ENCODE peak calls at places on chromosomes 12 and 14, in five cellular contexts. A, M, C, W and Q are unnamed samples. For H3K4me1, the result is how much of the 10 kb centered on the place peaks cover.

GRCh38 chr12:5369298-5369697 is 62.6 kb upstream of the NTF3 start:
- DNase-seq in A (no peak), C (no peak), W (no peak), M (no peak), Q (no peak)

GRCh38 chr12:25692115-25693035 is 139.3 kb upstream of the LMNTD1 start:
- DNase-seq in M (no peak), W (no peak), A (no peak), C (no peak), Q (no peak)

GRCh38 chr12:70609739-70610491 is 27.3 kb downstream of the PTPRB start:
- DNase-seq in W (peak), C (no peak), A (peak), M (no peak), Q (peak)

GRCh38 chr12:131927110-131928079 is 1.7 kb upstream of the PUS1 start:
- DNase-seq in W (no peak), M (no peak), A (peak), C (no peak), Q (peak)

GRCh38 chr14:60276347-60276746 is 27.3 kb downstream of the PPM1A start:
- DNase-seq in C (no peak), M (no peak), W (no peak), A (no peak), Q (no peak)

GRCh38 chr14:97025722-97026121 is 228.5 kb downstream of the VRK1 start:
- DNase-seq in A (no peak), M (no peak), W (no peak), C (no peak), Q (no peak)

GRCh38 chr12:131348226-131349010 is 362.5 kb upstream of the SFSWAP start:
- DNase-seq in M (no peak), C (no peak), W (no peak), A (no peak), Q (no peak)

GRCh38 chr12:68970951-68971350 is 38.0 kb upstream of the CPM start:
- DNase-seq in M (no peak), A (no peak), W (no peak), C (no peak), Q (no peak)

GRCh38 chr12:130872179-130873096 is 572 bp downstream of the RAN start:
- DNase-seq in M (no peak), A (no peak), C (no peak), W (peak), Q (peak)

GRCh38 chr12:49603721-49604120 is 1.7 kb downstream of the FAM186B start:
- DNase-seq in M (no peak), A (no peak), W (no peak), C (no peak), Q (no peak)

GRCh38 chr12:65100140-65100539 is 21.0 kb downstream of the WIF1 start:
- DNase-seq in A (no peak), W (no peak), M (no peak), C (no peak), Q (no peak)

GRCh38 chr12:89306827-89307498 is 45.3 kb downstream of the DUSP6 start:
- DNase-seq in M (no peak), W (no peak), C (no peak), A (no peak), Q (no peak)

GRCh38 chr12:98470469-98471082 is 44.8 kb upstream of the TMPO start:
- DNase-seq in C (no peak), A (peak), M (no peak), W (no peak), Q (no peak)

GRCh38 chr14:54420478-54421116 is 20.6 kb downstream of the CNIH1 start:
- DNase-seq in W (peak), C (no peak), A (no peak), M (peak), Q (no peak)

GRCh38 chr12:126932156-126932555 is 1334.8 kb upstream of the TMEM132C start:
- DNase-seq in C (no peak), A (no peak), M (no peak), W (no peak), Q (no peak)

GRCh38 chr12:53538209-53538689 is 31.0 kb upstream of the NPFF start:
- DNase-seq in C (no peak), M (peak), W (peak), A (peak), Q (peak)

GRCh38 chr14:98994571-98994970 is 277.4 kb downstream of the BCL11B start:
- DNase-seq in A (no peak), W (no peak), C (no peak), M (no peak), Q (no peak)

GRCh38 chr14:89139404-89140247 is 277.4 kb downstream of the FOXN3 start:
- DNase-seq in A (no peak), M (no peak), W (no peak), C (no peak), Q (no peak)

GRCh38 chr12:29768372-29768771 is 15.4 kb downstream of the TMTC1 start:
- DNase-seq in W (no peak), A (no peak), C (no peak), M (no peak), Q (no peak)

GRCh38 chr12:122006186-122006926 is 15.3 kb upstream of the BCL7A start:
- DNase-seq in A (no peak), C (no peak), M (no peak), W (no peak), Q (no peak)

GRCh38 chr12:104399750-104400612 is 56.8 kb upstream of the CHST11 start:
- DNase-seq in W (no peak), A (no peak), M (no peak), C (no peak), Q (no peak)

GRCh38 chr14:75221797-75222196 is 45.4 kb upstream of the TMED10 start:
- DNase-seq in A (no peak), C (no peak), M (no peak), W (no peak), Q (no peak)

GRCh38 chr12:40063424-40063823 is 42.5 kb downstream of the SLC2A13 start:
- DNase-seq in M (no peak), A (no peak), C (no peak), W (no peak), Q (no peak)

GRCh38 chr14:59803052-59803451 is 67.5 kb downstream of the RTN1 start:
- DNase-seq in A (no peak), C (no peak), W (no peak), M (no peak), Q (no peak)

GRCh38 chr12:52238206-52238840 is 5.3 kb downstream of the KRT7 start:
- DNase-seq in C (no peak), A (no peak), M (no peak), W (peak), Q (peak)

GRCh38 chr12:124778411-124778810 is 85.3 kb downstream of the SCARB1 start:
- DNase-seq in C (no peak), M (no peak), W (no peak), A (no peak), Q (no peak)

GRCh38 chr12:13801543-13801942 is 179.9 kb downstream of the GRIN2B start:
- DNase-seq in C (no peak), W (no peak), M (no peak), A (no peak), Q (no peak)

GRCh38 chr14:51776102-51776894 is 84.1 kb upstream of the GNG2 start:
- DNase-seq in A (peak), M (peak), C (no peak), W (peak), Q (peak)

GRCh38 chr14:103250888-103251287 is 83.1 kb upstream of the EIF5 start:
- DNase-seq in C (no peak), A (no peak), W (peak), M (no peak), Q (no peak)

GRCh38 chr14:39843881-39844280 is 411.6 kb upstream of the FBXO33 start:
- DNase-seq in W (no peak), M (no peak), C (no peak), A (no peak), Q (no peak)

GRCh38 chr14:35362911-35363374 is 41.6 kb downstream of the NFKBIA start:
- DNase-seq in A (no peak), C (no peak), W (no peak), M (peak), Q (no peak)

GRCh38 chr14:61560323-61560722 is 135.0 kb upstream of the HIF1A start:
- DNase-seq in M (peak), C (no peak), W (peak), A (no peak), Q (no peak)

DNA sequence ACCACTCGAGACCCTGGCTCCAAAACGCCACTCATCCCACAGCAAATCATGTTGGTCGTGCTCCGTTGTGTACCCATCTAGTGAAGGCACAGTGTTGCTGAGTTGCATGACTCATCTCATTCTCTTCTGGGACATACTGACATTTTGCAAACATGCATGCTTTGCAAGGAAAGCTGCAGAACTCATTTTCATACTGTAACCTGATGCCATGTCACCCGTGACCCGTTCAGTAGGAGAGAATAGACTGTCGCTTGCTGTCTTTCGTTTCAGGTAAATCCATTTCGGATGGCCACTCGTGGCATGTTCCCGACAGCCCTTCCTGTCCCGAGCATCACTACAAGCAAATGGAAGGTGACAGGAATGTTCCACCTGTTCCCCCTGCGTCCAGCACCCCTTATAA is 78.2 kb downstream of the ESR2 start:
- DNase-seq in M (peak), W (no peak), A (no peak), C (no peak), Q (no peak)
- H3K27ac ChIP-seq in M (no peak), W (no peak), A (no peak), C (no peak), Q (no peak)

DNA sequence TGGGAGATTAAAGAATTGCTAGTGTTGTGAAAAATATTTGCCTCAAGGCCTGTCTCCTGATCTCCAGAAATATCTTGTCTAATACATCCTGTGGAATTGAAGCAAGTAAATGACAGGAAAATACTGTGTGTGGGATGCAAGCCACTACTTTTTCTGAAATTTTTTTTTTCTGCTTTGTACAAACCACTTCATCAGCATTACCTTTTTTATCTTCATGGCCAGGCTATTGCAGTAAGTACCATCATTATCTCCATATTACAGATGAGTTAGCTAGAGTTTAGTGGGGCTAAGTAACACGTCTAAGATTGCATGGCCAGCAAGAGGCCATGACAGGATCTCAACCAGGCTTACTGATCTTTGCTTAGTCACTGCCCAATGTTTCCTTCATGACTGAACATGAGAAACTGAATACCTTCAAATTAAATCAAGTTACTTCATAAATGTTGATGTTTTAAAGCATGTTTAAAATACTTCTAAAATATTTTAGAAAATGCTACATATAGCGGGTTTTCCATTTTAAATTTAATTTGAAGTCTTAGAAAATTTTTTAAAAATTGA is 273.7 kb downstream of the SLC6A15 start:
- DNase-seq in A (no peak), C (no peak), M (peak), W (no peak), Q (no peak)
- H3K4me1 ChIP-seq in A (under half), C (under half), M (under half), W (under half), Q (under half)

GRCh38 chr14:49620182-49621113 is at the start of the genes MGAT2 and RPL36AL:
- DNase-seq in C (peak), M (peak), A (peak), W (peak), Q (peak)
- TF ChIP-seq POLR2A in C (peak), M (peak), A (peak), W (peak), Q (peak)

GRCh38 chr12:73452672-73453469 is 1084.8 kb upstream of the ATXN7L3B start:
- DNase-seq in M (no peak), A (no peak), W (no peak), C (no peak), Q (no peak)
- H3K27ac ChIP-seq in M (no peak), A (no peak), W (no peak), C (no peak), Q (no peak)

GRCh38 chr12:2733493-2734252 is 61.1 kb upstream of the FKBP4 start:
- DNase-seq in A (no peak), W (peak), M (no peak), C (no peak), Q (no peak)

GRCh38 chr12:2737656-2738241 is 57.0 kb upstream of the FKBP4 start:
- DNase-seq in W (no peak), M (no peak), A (no peak), C (no peak), Q (no peak)

GRCh38 chr12:2732290-2732689 is 62.5 kb upstream of the FKBP4 start:
- DNase-seq in C (no peak), W (no peak), M (no peak), A (no peak), Q (no peak)
- H3K4me1 ChIP-seq in C (under half), W (under half), M (under half), A (under half), Q (under half)

DNA sequence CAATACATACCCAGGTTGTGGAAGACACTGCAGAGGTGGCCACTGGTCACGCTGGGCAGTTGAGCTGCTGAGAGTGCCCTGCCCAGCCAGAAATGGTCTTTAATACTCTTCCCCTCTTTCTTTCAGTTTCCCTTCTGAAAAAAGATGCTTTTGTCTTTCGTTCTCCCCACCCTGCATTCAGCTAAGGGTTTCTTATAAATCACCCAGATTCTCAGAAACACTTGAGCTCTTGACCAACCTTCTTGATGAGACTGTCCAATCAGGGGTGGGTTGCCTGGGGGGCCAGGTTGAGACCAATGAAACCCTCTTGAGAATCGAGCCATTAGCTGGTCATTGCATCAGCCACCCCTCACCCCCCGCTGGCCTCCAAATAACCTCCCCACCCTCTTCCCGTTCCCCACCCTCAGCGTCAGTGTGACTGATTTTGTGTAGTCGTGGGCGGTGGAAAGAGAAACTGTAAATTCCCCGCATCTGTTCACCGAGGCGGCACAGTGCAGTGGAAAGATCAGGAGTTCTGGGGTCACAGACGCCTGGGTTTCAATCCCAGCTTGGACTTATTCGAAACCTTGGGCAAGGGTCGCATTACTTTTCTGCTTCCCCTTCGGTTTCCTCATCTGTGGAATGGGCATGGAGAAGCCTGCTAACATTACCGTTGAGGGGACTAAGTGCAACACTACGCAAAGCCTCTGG is 52.3 kb downstream of the SLC25A47 start:
- DNase-seq in M (peak), A (peak), C (peak), W (peak), Q (peak)
- TF ChIP-seq POLR2A in M (peak), A (no peak), C (no peak), W (no peak), Q (no peak)